ENCODE peak calls at places on chromosomes 7 and 10, in ten cellular contexts. Y is MCF 10A, X is ascending aorta, I is heart left ventricle, U is ovary, R is suprapubic skin, Q is mucosa of descending colon, V is adrenal gland, P is epithelial cell of esophagus, G is retinal pigment epithelial cell. T is an unnamed sample.

GRCh38 chr7:107725138-107725740 is 18.7 kb upstream of the CBLL1 start:
- DNase-seq in X (no peak), V (peak), Y (peak), R (no peak), P (peak), U (peak), I (no peak), Q (peak), G (peak), T (peak)

GRCh38 chr10:103168436-103168835 is 24.6 kb downstream of the NT5C2 start:
- DNase-seq in Q (no peak), X (no peak), I (no peak), Y (peak), R (no peak), U (no peak), P (peak), G (no peak), V (no peak), T (peak)

GRCh38 chr7:131431289-131431688 is 103.6 kb downstream of the MKLN1 start:
- DNase-seq in I (peak), P (peak), Q (peak), G (no peak), R (no peak), X (no peak), U (no peak), Y (peak), V (peak), T (no peak)

GRCh38 chr7:140769852-140770251 is 73.3 kb downstream of the NDUFB2 start:
- DNase-seq in I (no peak), U (no peak), G (peak), P (no peak), V (no peak), Y (no peak), Q (no peak), R (no peak), X (no peak), T (no peak)

GRCh38 chr7:112042631-112043030 is 163.6 kb downstream of the DOCK4 start:
- DNase-seq in I (no peak), V (no peak), R (no peak), Y (no peak), Q (no peak), U (no peak), G (no peak), X (no peak), P (no peak), T (no peak)

GRCh38 chr7:91913612-91914011 is 27.1 kb upstream of the AKAP9 start:
- DNase-seq in P (peak), R (no peak), Y (peak), V (peak), I (no peak), G (no peak), U (no peak), X (no peak), Q (no peak), T (peak)

GRCh38 chr10:33337335-33337854 is 2.9 kb upstream of the NRP1 start:
- DNase-seq in U (peak), X (no peak), I (peak), R (no peak), Y (peak), P (no peak), Q (peak), G (no peak), V (peak), T (peak)

GRCh38 chr7:35975851-35976454 is 175.1 kb downstream of the SEPTIN7 start:
- DNase-seq in V (peak), P (peak), X (no peak), I (no peak), U (peak), R (no peak), G (peak), Q (peak), Y (peak), T (peak)

GRCh38 chr7:97639036-97639435 is 92.8 kb upstream of the TAC1 start:
- DNase-seq in P (peak), Y (peak), U (no peak), X (no peak), G (no peak), Q (no peak), I (no peak), V (no peak), R (no peak), T (no peak)

GRCh38 chr7:20352573-20353304 is 22.0 kb downstream of the ITGB8 start:
- DNase-seq in I (no peak), G (no peak), U (no peak), V (peak), R (no peak), P (peak), X (no peak), Y (peak), Q (no peak), T (no peak)

GRCh38 chr10:104209575-104210198 is 22.5 kb downstream of the CFAP43 start:
- DNase-seq in R (no peak), Q (peak), G (no peak), I (no peak), U (peak), X (no peak), V (peak), Y (peak), P (peak), T (peak)

GRCh38 chr7:232571-233455 is 40.4 kb downstream of the FAM20C start:
- DNase-seq in Q (no peak), Y (peak), V (no peak), P (no peak), I (no peak), U (no peak), G (no peak), R (no peak), X (no peak), T (peak)

GRCh38 chr7:129777195-129777844 is 165.8 kb downstream of the NRF1 start:
- DNase-seq in G (no peak), R (peak), V (no peak), I (no peak), Q (no peak), P (no peak), Y (no peak), U (no peak), X (no peak), T (no peak)

GRCh38 chr7:129777993-129778769 is 166.7 kb downstream of the NRF1 start:
- DNase-seq in Q (no peak), G (no peak), Y (no peak), P (no peak), U (no peak), R (peak), X (no peak), V (no peak), I (no peak), T (no peak)

GRCh38 chr7:129779602-129780256 is 168.2 kb downstream of the NRF1 start:
- DNase-seq in G (no peak), Y (peak), R (no peak), Q (peak), P (peak), I (no peak), U (no peak), V (no peak), X (no peak), T (no peak)

GRCh38 chr7:129780257-129781127 is 169.0 kb downstream of the NRF1 start:
- DNase-seq in G (peak), X (no peak), Y (peak), I (no peak), V (peak), U (no peak), P (peak), R (peak), Q (peak), T (no peak)

GRCh38 chr7:129778770-129779601 is 167.5 kb downstream of the NRF1 start:
- DNase-seq in U (no peak), I (no peak), V (no peak), Q (no peak), Y (peak), R (peak), G (no peak), P (peak), X (no peak), T (no peak)
- TF ChIP-seq CTCF in U (no peak), I (no peak), V (no peak), Q (no peak), Y (no peak), R (no peak), G (no peak), P (no peak), X (no peak), T (peak)

GRCh38 chr7:11376549-11376948 is 402.9 kb downstream of the PHF14 start:
- DNase-seq in X (no peak), R (no peak), Y (no peak), U (no peak), V (no peak), G (no peak), P (no peak), Q (no peak), I (no peak), T (no peak)

GRCh38 chr7:11374629-11375028 is 401.0 kb downstream of the PHF14 start:
- DNase-seq in Y (no peak), Q (no peak), X (no peak), U (no peak), R (no peak), G (no peak), I (no peak), V (no peak), P (no peak), T (no peak)

GRCh38 chr7:11379641-11380040 is 406.0 kb downstream of the PHF14 start:
- DNase-seq in P (no peak), V (no peak), I (no peak), X (no peak), Q (no peak), U (no peak), G (no peak), R (no peak), Y (no peak), T (no peak)

GRCh38 chr7:11369696-11370095 is 396.0 kb downstream of the PHF14 start:
- DNase-seq in X (no peak), Y (no peak), P (no peak), I (no peak), V (no peak), Q (no peak), G (no peak), U (no peak), R (no peak), T (no peak)

GRCh38 chr7:11373546-11374142 is 400.0 kb downstream of the PHF14 start:
- DNase-seq in X (no peak), V (no peak), G (no peak), P (peak), I (no peak), R (no peak), Q (no peak), U (no peak), Y (peak), T (no peak)
- TF ChIP-seq CTCF in X (no peak), V (peak), G (peak), P (peak), I (peak), R (no peak), Q (no peak), U (no peak), Y (peak), T (peak)

DNA sequence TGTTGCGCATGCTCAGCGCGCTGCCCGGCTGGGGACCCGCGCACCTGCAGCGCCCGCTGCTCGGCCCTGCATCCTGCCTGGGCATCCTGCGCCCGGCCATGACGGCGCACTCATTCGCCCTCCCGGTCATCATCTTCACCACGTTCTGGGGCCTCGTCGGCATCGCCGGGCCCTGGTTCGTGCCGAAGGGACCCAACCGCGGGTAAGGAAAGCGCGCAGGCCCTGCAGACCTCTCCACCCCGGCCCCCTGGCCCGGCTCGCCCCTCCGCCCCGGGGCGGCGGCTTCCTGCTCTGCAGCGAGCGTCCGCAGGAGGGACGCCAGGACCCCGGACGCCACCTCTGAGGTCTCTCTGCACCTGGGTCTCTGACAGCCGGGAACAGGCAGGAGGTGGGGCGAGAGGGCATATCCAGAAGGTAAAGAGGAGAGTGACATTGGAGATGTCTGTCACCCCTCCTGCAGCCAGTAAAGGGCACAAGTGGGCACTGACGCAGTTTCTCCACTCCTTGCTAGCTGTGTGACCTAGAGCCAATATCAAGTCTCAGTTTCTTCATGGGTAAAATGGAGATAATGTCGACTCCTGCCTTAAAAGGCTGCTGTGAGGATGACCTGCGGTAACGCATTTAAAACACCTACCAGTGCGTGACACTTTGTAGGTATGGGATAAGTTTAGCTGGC is at the start of gene ATP6V0E2:
- DNase-seq in V (no peak), I (no peak), Q (no peak), U (no peak), G (no peak), R (no peak), X (no peak), P (no peak), Y (no peak), T (no peak)
- TF ChIP-seq CTCF in V (no peak), I (no peak), Q (no peak), U (no peak), G (no peak), R (no peak), X (no peak), P (no peak), Y (no peak), T (no peak)

GRCh38 chr7:95993420-95993819 is 221.1 kb downstream of the DYNC1I1 start:
- DNase-seq in G (no peak), Y (no peak), V (no peak), R (no peak), P (no peak), Q (no peak), I (no peak), U (no peak), X (no peak), T (no peak)
- TF ChIP-seq CTCF in G (no peak), Y (no peak), V (no peak), R (no peak), P (no peak), Q (no peak), I (no peak), U (no peak), X (no peak), T (no peak)